ENCODE peak calls at places on chromosomes 11 and 22, in four cellular contexts. B is kidney epithelial cell, V is HL-60, P is colonic mucosa. N is an unnamed sample.

GRCh38 chr11:133982901-133983300 is 26.1 kb upstream of the IGSF9B start:
- DNase-seq in B (no peak), V (no peak), P (no peak), N (no peak)

GRCh38 chr11:48019230-48019584 is 38.8 kb downstream of the PTPRJ start:
- DNase-seq in B (no peak), V (peak), P (no peak), N (no peak)

GRCh38 chr11:27701262-27702105 is 1.2 kb upstream of the BDNF start:
- DNase-seq in B (no peak), V (no peak), P (peak), N (no peak)

GRCh38 chr11:65586676-65587075 is 8.9 kb downstream of the KCNK7 start:
- DNase-seq in B (no peak), V (no peak), P (no peak), N (no peak)

GRCh38 chr22:39128508-39128907 is 24.0 kb downstream of the CBX7 start:
- DNase-seq in B (no peak), V (no peak), P (no peak), N (no peak)

GRCh38 chr11:66789097-66789890 is 53.9 kb upstream of the RCE1 start:
- DNase-seq in B (no peak), V (no peak), P (no peak), N (no peak)

GRCh38 chr11:48014917-48015316 is 34.6 kb downstream of the PTPRJ start:
- DNase-seq in B (no peak), V (peak), P (no peak), N (no peak)

GRCh38 chr22:50199251-50199721 is 1.5 kb upstream of the SELENOO start:
- DNase-seq in B (no peak), V (no peak), P (no peak), N (no peak)

GRCh38 chr11:58629857-58630256 is 7.4 kb downstream of the CNTF start:
- DNase-seq in B (no peak), V (peak), P (peak), N (peak)

GRCh38 chr11:9060700-9061111 is 30.7 kb downstream of the SCUBE2 start:
- DNase-seq in B (no peak), V (peak), P (no peak), N (peak)

GRCh38 chr11:13051257-13051656 is 42.1 kb downstream of the RASSF10 start:
- DNase-seq in B (no peak), V (no peak), P (no peak), N (no peak)

GRCh38 chr11:26186389-26186788 is 145.5 kb upstream of the ANO3 start:
- DNase-seq in B (no peak), V (no peak), P (no peak), N (no peak)

GRCh38 chr22:39429186-39429585 is 27.6 kb upstream of the MGAT3 start:
- DNase-seq in B (no peak), V (no peak), P (no peak), N (no peak)

GRCh38 chr11:75326439-75326810 is 25.0 kb downstream of the ARRB1 start:
- DNase-seq in B (no peak), V (no peak), P (no peak), N (no peak)

DNA sequence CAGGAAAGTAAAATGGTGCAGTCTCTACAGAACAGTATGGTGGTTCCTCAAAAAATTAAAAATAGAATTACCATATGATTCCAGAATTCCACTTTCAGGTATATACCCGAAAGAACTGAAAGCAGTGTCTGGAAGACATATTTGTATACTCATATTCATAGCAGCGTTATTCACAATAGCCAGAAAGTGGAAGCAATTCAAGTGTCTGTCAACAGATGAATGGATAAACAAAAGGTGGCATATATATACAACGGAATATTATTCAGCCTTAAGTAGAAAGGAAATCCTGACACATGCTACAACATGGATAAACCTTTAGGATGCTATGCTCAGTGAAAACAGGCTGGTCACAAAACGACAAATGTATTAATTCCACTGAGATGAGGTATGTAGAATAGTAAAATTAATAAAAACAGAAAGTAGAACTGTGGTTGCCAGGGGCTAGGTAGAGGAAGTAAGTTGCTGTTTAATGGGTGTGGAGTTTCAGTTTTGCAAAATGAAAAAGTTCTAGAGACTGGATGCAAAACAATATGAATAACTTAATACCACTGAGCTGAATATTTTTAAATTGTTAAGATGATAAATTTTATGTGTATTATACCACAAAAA is 14.5 kb downstream of the SAA1 start:
- DNase-seq in B (no peak), V (no peak), P (no peak), N (no peak)
- H3K4me3 ChIP-seq in B (no peak), V (no peak), P (no peak), N (no peak)

GRCh38 chr11:70948855-70949551 is 303.4 kb downstream of the SHANK2 start:
- DNase-seq in B (no peak), V (no peak), P (no peak), N (no peak)
- H3K4me3 ChIP-seq in B (no peak), V (no peak), P (no peak), N (no peak)

DNA sequence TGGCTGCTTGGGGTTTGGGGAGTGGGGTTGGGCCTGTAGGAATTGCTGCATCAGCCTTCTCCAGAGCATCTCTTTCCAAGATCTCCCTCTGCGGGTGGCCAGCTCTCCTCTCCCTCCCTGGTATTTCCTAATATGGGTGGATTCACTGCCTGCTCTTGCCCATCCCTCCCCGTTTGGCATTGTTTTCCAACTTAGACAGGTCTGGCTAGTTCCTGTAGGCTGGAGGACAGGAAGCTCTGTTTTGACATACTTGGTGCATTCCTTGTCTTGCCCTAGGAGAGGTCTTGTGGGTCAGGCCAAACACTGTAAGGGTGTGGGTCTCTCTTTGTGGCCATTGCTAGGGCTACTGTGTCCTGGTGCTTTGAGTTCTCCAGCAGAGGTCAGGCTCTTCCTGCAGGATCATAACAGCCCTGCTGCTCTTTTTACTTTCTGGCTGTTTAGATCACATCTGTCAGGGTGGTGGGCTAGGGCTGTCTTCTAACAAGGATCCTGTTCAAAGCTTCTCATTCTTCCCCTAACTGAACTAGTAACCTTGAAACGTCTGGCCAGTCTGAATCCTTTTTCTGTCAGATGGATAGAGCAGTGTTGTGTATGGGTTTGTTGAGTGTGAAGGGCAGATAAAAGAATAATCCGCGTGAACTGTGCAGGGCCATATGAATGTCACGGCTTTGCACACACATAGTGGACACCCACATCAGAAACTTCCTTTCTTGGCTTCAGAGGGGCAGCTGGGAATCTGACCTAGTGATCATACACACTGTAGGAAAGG is 18.3 kb upstream of the MICALL1 start:
- DNase-seq in B (no peak), V (no peak), P (peak), N (no peak)
- H3K4me3 ChIP-seq in B (no peak), V (no peak), P (no peak), N (no peak)

GRCh38 chr11:33959855-33960400 is 68.1 kb upstream of the LMO2 start:
- DNase-seq in B (no peak), V (peak), P (no peak), N (no peak)
- H3K4me3 ChIP-seq in B (no peak), V (no peak), P (no peak), N (no peak)

GRCh38 chr11:94000641-94001040 is 20.5 kb upstream of the HEPHL1 start:
- DNase-seq in B (no peak), V (no peak), P (no peak), N (no peak)
- H3K4me3 ChIP-seq in B (no peak), V (no peak), P (no peak), N (no peak)

DNA sequence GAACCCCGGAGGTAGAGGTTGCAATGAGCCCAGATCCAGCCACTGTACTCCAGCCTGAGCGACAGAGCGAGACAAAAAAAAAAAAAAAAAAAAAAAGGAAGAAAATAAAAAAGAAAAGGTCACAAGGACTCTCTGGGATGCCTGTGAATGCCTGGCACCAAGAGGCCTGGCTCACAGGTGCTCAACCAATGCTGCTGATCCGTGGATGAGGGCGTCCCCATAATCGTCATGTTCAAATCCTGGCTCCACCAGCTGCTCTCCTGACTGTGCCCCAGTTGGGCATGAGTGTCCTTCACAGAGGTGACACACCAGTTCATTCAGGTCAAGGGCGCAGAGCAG is 645 bp upstream of the GAS2L1 start:
- DNase-seq in B (no peak), V (no peak), P (no peak), N (no peak)
- H3K4me3 ChIP-seq in B (no peak), V (no peak), P (no peak), N (peak)

GRCh38 chr22:24588756-24589481 is 4.0 kb downstream of the LRRC75B start:
- DNase-seq in B (no peak), V (no peak), P (no peak), N (no peak)
- H3K4me3 ChIP-seq in B (no peak), V (no peak), P (no peak), N (no peak)

GRCh38 chr11:33389635-33390034 is 132.5 kb downstream of the HIPK3 start:
- DNase-seq in B (no peak), V (no peak), P (no peak), N (no peak)
- H3K4me3 ChIP-seq in B (no peak), V (no peak), P (no peak), N (no peak)

N was measured in Jurkat, Clone E6-1.